ENCODE peak calls at places on chromosomes 3 and 15, in five cellular contexts. S is B cell; Y is AG09319; C is activated CD8-positive, alpha-beta memory T cell treated with anti-CD3 and anti-CD28 coated beads, Interleukin-2, amount 50 U/mL, for 48 hours; Z is kidney tubule cell. P is an unnamed sample.

GRCh38 chr3:37909067-37909911 is 47.6 kb downstream of the CTDSPL start:
- DNase-seq in S (no peak), Y (no peak), C (no peak), Z (peak; percentile 86), P (no peak)

GRCh38 chr15:76391847-76392246 is 55.3 kb downstream of the ISL2 start:
- DNase-seq in S (no peak), Y (no peak), C (no peak), Z (no peak), P (no peak)

GRCh38 chr3:16012086-16012485 is 162.4 kb upstream of the GALNT15 start:
- DNase-seq in S (no peak), Y (no peak), C (no peak), Z (no peak), P (no peak)

GRCh38 chr3:53040361-53040820 is 5.5 kb downstream of the SFMBT1 start:
- DNase-seq in S (no peak), Y (no peak), C (no peak), Z (peak; percentile 94), P (no peak)

GRCh38 chr3:127483902-127484591 is 106.5 kb downstream of the TPRA1 start:
- DNase-seq in S (no peak), Y (no peak), C (peak; percentile 92), Z (no peak), P (peak; percentile 51)

GRCh38 chr3:25110642-25111041 is 317.4 kb upstream of the RARB start:
- DNase-seq in S (no peak), Y (no peak), C (no peak), Z (no peak), P (no peak)

GRCh38 chr15:63178034-63178433 is 11.4 kb upstream of the RAB8B start:
- DNase-seq in S (no peak), Y (no peak), C (no peak), Z (no peak), P (no peak)

GRCh38 chr3:99532246-99532645 is 106.1 kb upstream of the COL8A1 start:
- DNase-seq in S (no peak), Y (peak; percentile 29), C (no peak), Z (peak; percentile 72), P (no peak)

GRCh38 chr15:33553157-33553556 is 242.4 kb downstream of the RYR3 start:
- DNase-seq in S (no peak), Y (no peak), C (no peak), Z (no peak), P (no peak)

GRCh38 chr15:99168601-99169580 is 64.0 kb downstream of the SYNM start:
- DNase-seq in S (no peak), Y (no peak), C (no peak), Z (no peak), P (peak; percentile 54)

GRCh38 chr3:104628185-104628789 is 738.4 kb upstream of the ALCAM start:
- DNase-seq in S (no peak), Y (peak; percentile 28), C (no peak), Z (peak; percentile 71), P (no peak)

GRCh38 chr15:62742409-62743171 is 300.0 kb upstream of the TPM1 start:
- DNase-seq in S (no peak), Y (peak; percentile 85), C (peak; percentile 62), Z (peak; percentile 90), P (no peak)

GRCh38 chr3:71893702-71894479 is 108.9 kb upstream of the PROK2 start:
- DNase-seq in S (no peak), Y (no peak), C (no peak), Z (no peak), P (no peak)

GRCh38 chr3:195100903-195101591 is 169.9 kb downstream of the XXYLT1 start:
- DNase-seq in S (no peak), Y (no peak), C (no peak), Z (no peak), P (no peak)

GRCh38 chr3:38021196-38021595 is 8.2 kb downstream of the PLCD1 start:
- DNase-seq in S (no peak), Y (no peak), C (no peak), Z (no peak), P (no peak)

GRCh38 chr3:160883373-160883772 is 127.3 kb downstream of the PPM1L start:
- DNase-seq in S (no peak), Y (no peak), C (no peak), Z (no peak), P (no peak)

GRCh38 chr15:68439506-68439905 is 7.5 kb upstream of the ITGA11 start:
- DNase-seq in S (no peak), Y (no peak), C (peak; percentile 8), Z (no peak), P (peak; percentile 10)